ENCODE peak calls at places on chromosomes 7 and 10, in four cellular contexts. One of them, this sample, is unnamed. For H3K4me1 and H3K9me3, the result is how much of the 10 kb centered on the place peaks cover.

GRCh38 chr10:29865700-29866355 is 193.6 kb downstream of the JCAD start:
- DNase-seq in CD8-positive, alpha-beta T cell: no peak
- DNase-seq in sigmoid colon: no peak
- DNase-seq in spleen: no peak
- DNase-seq in this sample: no peak

GRCh38 chr10:25159591-25159990 is 15.2 kb upstream of the GPR158 start:
- DNase-seq in spleen: no peak
- DNase-seq in CD8-positive, alpha-beta T cell: no peak
- DNase-seq in sigmoid colon: no peak
- DNase-seq in this sample: no peak

GRCh38 chr7:27364344-27364758 is 121.7 kb downstream of the EVX1 start:
- DNase-seq in sigmoid colon: peak
- DNase-seq in spleen: no peak
- DNase-seq in CD8-positive, alpha-beta T cell: no peak
- DNase-seq in this sample: peak

GRCh38 chr10:11010582-11010981 is 7.1 kb upstream of the CELF2 start:
- DNase-seq in spleen: no peak
- DNase-seq in CD8-positive, alpha-beta T cell: no peak
- DNase-seq in sigmoid colon: no peak
- DNase-seq in this sample: no peak

GRCh38 chr7:125563557-125563956 is 633.9 kb upstream of the POT1 start:
- DNase-seq in spleen: peak
- DNase-seq in sigmoid colon: no peak
- DNase-seq in CD8-positive, alpha-beta T cell: no peak
- DNase-seq in this sample: no peak

GRCh38 chr7:142459557-142459963 is 201.7 kb upstream of the PRSS58 start:
- DNase-seq in CD8-positive, alpha-beta T cell: no peak
- DNase-seq in spleen: no peak
- DNase-seq in sigmoid colon: no peak
- DNase-seq in this sample: no peak

GRCh38 chr10:17923728-17924127 is 28.0 kb upstream of the SLC39A12 start:
- DNase-seq in sigmoid colon: peak
- DNase-seq in spleen: no peak
- DNase-seq in CD8-positive, alpha-beta T cell: no peak
- DNase-seq in this sample: peak

GRCh38 chr7:80661729-80662128 is 23.3 kb downstream of the CD36 start:
- DNase-seq in spleen: no peak
- DNase-seq in CD8-positive, alpha-beta T cell: no peak
- DNase-seq in sigmoid colon: no peak
- DNase-seq in this sample: no peak

GRCh38 chr10:62650411-62650810 is 154.1 kb upstream of the ADO start:
- DNase-seq in sigmoid colon: no peak
- DNase-seq in spleen: no peak
- DNase-seq in CD8-positive, alpha-beta T cell: no peak
- DNase-seq in this sample: no peak

GRCh38 chr7:29647020-29647654 is 83.5 kb downstream of the PRR15 start:
- DNase-seq in spleen: no peak
- DNase-seq in CD8-positive, alpha-beta T cell: no peak
- DNase-seq in sigmoid colon: no peak
- DNase-seq in this sample: no peak

GRCh38 chr10:67607472-67607871 is 88.5 kb downstream of the CTNNA3 start:
- DNase-seq in sigmoid colon: no peak
- DNase-seq in spleen: no peak
- DNase-seq in CD8-positive, alpha-beta T cell: no peak
- DNase-seq in this sample: no peak

GRCh38 chr7:120272896-120273475 is at the start of gene KCND2:
- DNase-seq in spleen: no peak
- DNase-seq in sigmoid colon: no peak
- DNase-seq in CD8-positive, alpha-beta T cell: no peak
- DNase-seq in this sample: no peak

GRCh38 chr7:74475987-74476350 is 22.3 kb downstream of the GTF2IRD1 start:
- DNase-seq in CD8-positive, alpha-beta T cell: no peak
- DNase-seq in spleen: no peak
- DNase-seq in sigmoid colon: no peak
- DNase-seq in this sample: no peak

GRCh38 chr7:105830405-105831218 is 45.8 kb downstream of the ATXN7L1 start:
- DNase-seq in sigmoid colon: no peak
- DNase-seq in spleen: no peak
- DNase-seq in CD8-positive, alpha-beta T cell: no peak
- DNase-seq in this sample: no peak

GRCh38 chr10:5618829-5619228 is 47.6 kb downstream of the ASB13 start:
- DNase-seq in spleen: peak
- DNase-seq in CD8-positive, alpha-beta T cell: no peak
- DNase-seq in sigmoid colon: peak
- DNase-seq in this sample: no peak

GRCh38 chr7:17140421-17140820 is 158.0 kb upstream of the AHR start:
- DNase-seq in sigmoid colon: no peak
- DNase-seq in spleen: no peak
- DNase-seq in CD8-positive, alpha-beta T cell: no peak
- DNase-seq in this sample: no peak

GRCh38 chr10:77111611-77112550 is 525.7 kb downstream of the KCNMA1 start:
- DNase-seq in sigmoid colon: no peak
- DNase-seq in CD8-positive, alpha-beta T cell: peak
- DNase-seq in spleen: no peak
- DNase-seq in this sample: no peak

GRCh38 chr10:5614081-5614721 is 52.2 kb downstream of the ASB13 start:
- DNase-seq in sigmoid colon: no peak
- DNase-seq in CD8-positive, alpha-beta T cell: no peak
- DNase-seq in spleen: no peak
- DNase-seq in this sample: no peak

GRCh38 chr7:78095549-78095948 is 297.0 kb downstream of the PHTF2 start:
- DNase-seq in CD8-positive, alpha-beta T cell: no peak
- DNase-seq in spleen: no peak
- DNase-seq in sigmoid colon: no peak
- DNase-seq in this sample: no peak

GRCh38 chr10:119687192-119688032 is 36.2 kb downstream of the BAG3 start:
- DNase-seq in CD8-positive, alpha-beta T cell: no peak
- DNase-seq in spleen: no peak
- DNase-seq in sigmoid colon: no peak
- DNase-seq in this sample: no peak

DNA sequence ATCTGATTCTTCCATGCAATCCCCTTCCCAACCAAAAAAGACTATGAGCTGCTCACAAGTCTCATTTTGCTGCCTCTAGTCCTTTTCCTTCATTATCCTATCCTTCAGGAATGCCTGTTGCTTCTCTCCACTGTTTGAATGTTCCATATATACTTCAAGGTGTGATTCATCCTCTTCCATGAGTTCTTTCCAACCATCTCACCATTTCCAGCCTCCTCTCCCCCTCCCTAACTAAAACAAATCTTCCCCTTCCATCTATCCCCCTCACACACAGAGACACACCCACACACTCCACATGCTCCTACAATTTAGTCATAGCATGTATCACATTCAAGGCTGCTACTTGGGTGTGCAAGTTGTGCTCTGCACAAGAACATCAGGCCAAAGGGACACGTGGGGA is 254.3 kb downstream of the DYNC1I1 start:
- DNase-seq in sigmoid colon: no peak
- DNase-seq in spleen: no peak
- DNase-seq in CD8-positive, alpha-beta T cell: no peak
- DNase-seq in this sample: no peak
- H3K4me1 ChIP-seq in sigmoid colon: under half
- H3K4me1 ChIP-seq in spleen: under half
- H3K4me1 ChIP-seq in CD8-positive, alpha-beta T cell: under half
- H3K4me1 ChIP-seq in this sample: under half

DNA sequence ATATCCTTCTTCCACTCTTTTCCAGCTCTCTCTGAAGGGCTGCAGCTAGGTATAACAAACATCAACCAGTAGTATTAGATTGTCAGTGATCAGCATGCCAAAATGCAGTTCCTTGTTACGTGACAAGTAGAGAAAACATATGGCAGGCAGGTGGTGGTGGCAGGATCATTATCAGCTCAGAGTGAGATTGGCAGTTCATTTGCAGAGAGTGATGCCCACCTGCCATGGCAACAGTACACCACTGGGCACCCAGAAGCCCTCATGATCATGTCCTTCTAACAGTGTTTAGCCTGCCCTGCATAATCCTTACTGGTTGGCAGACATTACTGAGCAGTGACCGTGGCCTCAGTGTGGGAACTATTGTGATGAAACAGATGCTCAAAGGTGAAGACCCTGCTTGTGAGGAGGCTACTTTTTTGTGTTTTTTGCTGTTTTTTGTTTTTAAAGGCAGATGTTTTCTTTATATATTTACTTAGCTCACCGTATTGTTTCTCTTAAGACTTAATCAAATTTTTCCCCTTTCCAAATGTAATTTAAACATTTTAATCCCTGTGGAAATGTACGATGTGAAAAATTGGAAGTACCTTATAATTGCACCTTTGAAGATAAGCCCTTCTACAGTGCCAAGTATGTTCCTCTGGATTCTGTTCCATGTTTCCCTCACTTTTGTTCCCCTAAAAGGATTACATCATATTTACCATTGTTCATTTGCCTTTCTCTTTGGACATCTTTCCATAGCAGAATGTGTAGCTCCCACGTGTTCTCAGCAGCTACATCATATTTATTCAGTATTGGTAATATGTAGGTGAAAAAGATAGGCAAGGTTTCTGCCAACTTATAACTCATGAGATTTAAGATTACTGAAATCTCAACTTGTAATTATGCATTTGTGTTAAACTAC is 179.6 kb downstream of the SND1 start:
- DNase-seq in sigmoid colon: no peak
- DNase-seq in spleen: no peak
- DNase-seq in CD8-positive, alpha-beta T cell: no peak
- DNase-seq in this sample: no peak
- H3K27ac ChIP-seq in sigmoid colon: no peak
- H3K27ac ChIP-seq in spleen: no peak
- H3K27ac ChIP-seq in CD8-positive, alpha-beta T cell: no peak
- H3K27ac ChIP-seq in this sample: no peak

GRCh38 chr7:94669773-94670495 is 14.0 kb upstream of the SGCE start:
- DNase-seq in sigmoid colon: no peak
- DNase-seq in CD8-positive, alpha-beta T cell: no peak
- DNase-seq in spleen: no peak
- DNase-seq in this sample: no peak

GRCh38 chr7:94676431-94676830 is 20.5 kb upstream of the SGCE start:
- DNase-seq in spleen: no peak
- DNase-seq in sigmoid colon: no peak
- DNase-seq in CD8-positive, alpha-beta T cell: no peak
- DNase-seq in this sample: no peak

GRCh38 chr7:94666879-94667587 is 11.1 kb upstream of the SGCE start:
- DNase-seq in sigmoid colon: no peak
- DNase-seq in spleen: no peak
- DNase-seq in CD8-positive, alpha-beta T cell: no peak
- DNase-seq in this sample: no peak

GRCh38 chr7:94675356-94675755 is 19.4 kb upstream of the SGCE start:
- DNase-seq in sigmoid colon: no peak
- DNase-seq in CD8-positive, alpha-beta T cell: no peak
- DNase-seq in spleen: no peak
- DNase-seq in this sample: no peak

GRCh38 chr7:94671444-94672235 is 15.7 kb upstream of the SGCE start:
- DNase-seq in spleen: no peak
- DNase-seq in CD8-positive, alpha-beta T cell: no peak
- DNase-seq in sigmoid colon: no peak
- DNase-seq in this sample: no peak
- H3K9me3 ChIP-seq in spleen: under half
- H3K9me3 ChIP-seq in CD8-positive, alpha-beta T cell: under half
- H3K9me3 ChIP-seq in sigmoid colon: under half
- H3K9me3 ChIP-seq in this sample: under half

GRCh38 chr7:75969704-75970498 is 24.5 kb downstream of the TMEM120A start:
- DNase-seq in sigmoid colon: no peak
- DNase-seq in CD8-positive, alpha-beta T cell: no peak
- DNase-seq in spleen: peak
- DNase-seq in this sample: no peak
- H3K4me1 ChIP-seq in sigmoid colon: half or more
- H3K4me1 ChIP-seq in CD8-positive, alpha-beta T cell: under half
- H3K4me1 ChIP-seq in spleen: under half
- H3K4me1 ChIP-seq in this sample: under half

GRCh38 chr10:126205482-126206210 is 182.6 kb downstream of the ADAM12 start:
- DNase-seq in CD8-positive, alpha-beta T cell: no peak
- DNase-seq in sigmoid colon: no peak
- DNase-seq in spleen: no peak
- DNase-seq in this sample: no peak

GRCh38 chr10:126212653-126213052 is 175.6 kb downstream of the ADAM12 start:
- DNase-seq in CD8-positive, alpha-beta T cell: no peak
- DNase-seq in spleen: no peak
- DNase-seq in sigmoid colon: no peak
- DNase-seq in this sample: no peak

GRCh38 chr10:126207313-126207771 is 180.9 kb downstream of the ADAM12 start:
- DNase-seq in spleen: no peak
- DNase-seq in CD8-positive, alpha-beta T cell: no peak
- DNase-seq in sigmoid colon: no peak
- DNase-seq in this sample: no peak

GRCh38 chr10:126208736-126209317 is 179.4 kb downstream of the ADAM12 start:
- DNase-seq in spleen: no peak
- DNase-seq in CD8-positive, alpha-beta T cell: no peak
- DNase-seq in sigmoid colon: no peak
- DNase-seq in this sample: no peak

DNA sequence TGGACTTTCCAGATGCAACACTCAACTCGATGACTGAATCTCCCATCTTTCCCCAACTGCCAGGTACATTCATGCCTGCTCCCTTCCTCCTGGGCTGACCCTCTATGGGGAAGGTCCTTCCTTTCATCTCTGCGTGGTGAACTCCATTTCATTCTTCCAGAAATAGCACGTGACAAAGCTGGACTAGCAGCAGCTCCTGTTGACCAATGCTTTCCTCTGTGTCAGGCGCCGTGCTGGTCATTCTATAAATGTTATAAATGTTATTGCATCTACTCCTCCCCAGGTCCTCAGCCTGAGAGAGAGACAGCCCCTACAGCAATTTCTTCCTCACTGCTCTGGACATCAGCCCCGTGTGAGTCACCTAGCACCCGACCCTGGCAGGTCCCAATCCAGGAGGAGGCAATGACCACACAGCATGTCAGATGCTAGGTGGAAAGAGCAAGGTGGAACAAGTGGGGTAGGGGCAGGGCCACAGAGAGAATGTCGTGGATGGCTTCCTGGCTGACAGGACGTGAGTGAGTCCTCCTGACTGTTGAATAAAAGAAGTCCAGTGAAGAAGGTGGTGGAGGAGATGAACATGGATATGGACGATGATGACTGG is 178.1 kb downstream of the ADAM12 start:
- DNase-seq in spleen: peak
- DNase-seq in CD8-positive, alpha-beta T cell: no peak
- DNase-seq in sigmoid colon: no peak
- DNase-seq in this sample: no peak
- H3K27ac ChIP-seq in spleen: no peak
- H3K27ac ChIP-seq in CD8-positive, alpha-beta T cell: no peak
- H3K27ac ChIP-seq in sigmoid colon: no peak
- H3K27ac ChIP-seq in this sample: no peak

GRCh38 chr7:63008366-63008765 is 990.3 kb upstream of the ZNF722 start:
- DNase-seq in spleen: no peak
- DNase-seq in CD8-positive, alpha-beta T cell: no peak
- DNase-seq in sigmoid colon: no peak
- DNase-seq in this sample: no peak
- H3K9me3 ChIP-seq in spleen: under half
- H3K9me3 ChIP-seq in CD8-positive, alpha-beta T cell: under half
- H3K9me3 ChIP-seq in sigmoid colon: under half
- H3K9me3 ChIP-seq in this sample: under half

This sample was measured in lung.